ENCODE peak calls at places on chromosome 21, in nine cellular contexts. G is AG09309; W is fibroblast of pulmonary artery; N is neural progenitor cell; P is astrocyte; U is astrocyte of the spinal cord; T is BJ; I is CD4-positive, alpha-beta T cell; L is dorsolateral prefrontal cortex. S is an unnamed sample.
A peak's percentile ranks its signal among the peaks of the same experiment; 100 is the strongest.

GRCh38 chr21:28598214-28598613 is 394.5 kb downstream of the LTN1 start:
- DNase-seq in G (no peak), W (no peak), N (no peak), P (no peak), U (no peak), T (no peak), I (no peak), L (no peak), S (no peak)

GRCh38 chr21:34545079-34545884 is 33.3 kb upstream of the KCNE1 start:
- DNase-seq in G (no peak), W (peak; percentile 65), N (peak; percentile 53), P (peak; percentile 71), U (peak; percentile 73), T (peak; percentile 56), I (no peak), L (peak; percentile 47), S (no peak)

GRCh38 chr21:41236361-41236973 is 68.5 kb downstream of the BACE2 start:
- DNase-seq in G (no peak), W (no peak), N (no peak), P (no peak), U (no peak), T (no peak), I (no peak), L (no peak), S (peak; percentile 50)

GRCh38 chr21:34202553-34203332 is 129.4 kb downstream of the MRPS6 start:
- DNase-seq in G (no peak), W (peak; percentile 24), N (peak; percentile 73), P (no peak), U (no peak), T (no peak), I (no peak), L (no peak), S (no peak)

GRCh38 chr21:14693997-14694396 is 147.9 kb upstream of the SAMSN1 start:
- DNase-seq in G (no peak), W (no peak), N (no peak), P (no peak), U (no peak), T (no peak), I (no peak), L (no peak), S (no peak)

GRCh38 chr21:19507682-19508260 is 1104.2 kb upstream of the TMPRSS15 start:
- DNase-seq in G (no peak), W (peak; percentile 4), N (peak; percentile 31), P (no peak), U (no peak), T (no peak), I (no peak), L (no peak), S (no peak)

GRCh38 chr21:46551636-46552241 is 53.1 kb downstream of the S100B start:
- DNase-seq in G (no peak), W (no peak), N (no peak), P (no peak), U (no peak), T (no peak), I (peak; percentile 29), L (no peak), S (no peak)

GRCh38 chr21:39377444-39378050 is 28.7 kb upstream of the HMGN1 start:
- DNase-seq in G (no peak), W (peak; percentile 64), N (no peak), P (no peak), U (no peak), T (no peak), I (no peak), L (no peak), S (no peak)

GRCh38 chr21:28136687-28137086 is 856.0 kb downstream of the LTN1 start:
- DNase-seq in G (peak; percentile 73), W (no peak), N (no peak), P (no peak), U (no peak), T (peak; percentile 44), I (no peak), L (no peak), S (no peak)

GRCh38 chr21:21731626-21732025 is 733.4 kb downstream of the NCAM2 start:
- DNase-seq in G (no peak), W (no peak), N (no peak), P (no peak), U (no peak), T (no peak), I (no peak), L (no peak), S (no peak)

GRCh38 chr21:14382486-14382834 is 486 bp downstream of the HSPA13 start:
- DNase-seq in G (no peak), W (peak; percentile 14), N (no peak), P (peak; percentile 12), U (no peak), T (no peak), I (no peak), L (peak; percentile 36), S (no peak)

GRCh38 chr21:43025636-43026180 is 49.9 kb downstream of the CBS start:
- DNase-seq in G (peak; percentile 59), W (peak; percentile 94), N (peak; percentile 40), P (peak; percentile 95), U (peak; percentile 75), T (peak; percentile 47), I (no peak), L (no peak), S (peak; percentile 98)

GRCh38 chr21:42572906-42573495 is 59.3 kb downstream of the SLC37A1 start:
- DNase-seq in G (no peak), W (no peak), N (no peak), P (no peak), U (no peak), T (no peak), I (no peak), L (peak; percentile 28), S (no peak)

GRCh38 chr21:46411236-46411635 is 47.5 kb upstream of the DIP2A start:
- DNase-seq in G (no peak), W (no peak), N (peak; percentile 16), P (no peak), U (no peak), T (no peak), I (no peak), L (no peak), S (no peak)

GRCh38 chr21:39952265-39952664 is 85.0 kb downstream of the PCP4 start:
- DNase-seq in G (no peak), W (no peak), N (peak; percentile 80), P (no peak), U (no peak), T (no peak), I (no peak), L (no peak), S (no peak)

DNA sequence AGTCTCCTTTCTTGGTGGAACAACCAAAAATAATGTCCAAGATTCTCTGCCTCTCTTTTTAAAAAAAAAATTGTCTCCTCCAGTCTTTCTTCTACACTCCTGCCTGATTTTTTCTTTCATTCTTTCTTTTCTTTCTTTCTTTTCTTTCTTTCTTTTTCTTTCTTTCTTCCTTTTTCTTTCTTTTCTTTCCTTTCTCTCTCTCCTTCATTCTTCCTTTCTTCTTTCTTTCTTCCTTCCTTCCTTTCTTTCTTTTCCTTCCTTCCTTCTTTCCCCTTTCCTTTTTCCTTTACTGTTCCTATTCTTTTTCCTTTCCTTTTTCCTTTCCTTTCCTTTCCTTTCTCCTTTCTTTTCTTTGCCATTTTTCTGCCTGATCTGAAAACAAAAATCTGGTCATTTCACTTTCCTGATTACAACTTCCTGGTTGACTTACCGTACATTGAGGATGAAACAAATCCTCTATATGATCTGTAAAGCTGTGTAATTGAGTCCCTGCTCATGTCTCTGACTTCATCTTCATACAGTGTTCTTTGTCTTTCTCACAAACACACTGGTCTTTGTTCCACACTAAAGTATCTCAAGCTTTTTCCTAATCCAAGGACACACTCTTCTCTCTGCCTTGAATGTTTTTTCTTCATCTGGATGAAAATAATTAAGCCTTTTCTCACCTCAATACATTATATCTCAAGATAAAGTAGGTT is 6.1 kb upstream of the KRTAP23-1 start:
- DNase-seq in G (no peak), W (no peak), N (no peak), P (no peak), U (no peak), T (no peak), I (no peak), L (no peak), S (no peak)
- TF ChIP-seq CTCF in G (no peak), W (no peak), N (no peak), P (no peak), U (no peak), T (no peak), I (no peak), L (no peak), S (no peak)

GRCh38 chr21:36719614-36720013 is 20.7 kb downstream of the SIM2 start:
- DNase-seq in G (no peak), W (no peak), N (no peak), P (no peak), U (no peak), T (no peak), I (no peak), L (peak; percentile 9), S (no peak)
- TF ChIP-seq CTCF in G (no peak), W (no peak), N (no peak), P (no peak), U (no peak), T (no peak), I (no peak), L (no peak), S (no peak)

DNA sequence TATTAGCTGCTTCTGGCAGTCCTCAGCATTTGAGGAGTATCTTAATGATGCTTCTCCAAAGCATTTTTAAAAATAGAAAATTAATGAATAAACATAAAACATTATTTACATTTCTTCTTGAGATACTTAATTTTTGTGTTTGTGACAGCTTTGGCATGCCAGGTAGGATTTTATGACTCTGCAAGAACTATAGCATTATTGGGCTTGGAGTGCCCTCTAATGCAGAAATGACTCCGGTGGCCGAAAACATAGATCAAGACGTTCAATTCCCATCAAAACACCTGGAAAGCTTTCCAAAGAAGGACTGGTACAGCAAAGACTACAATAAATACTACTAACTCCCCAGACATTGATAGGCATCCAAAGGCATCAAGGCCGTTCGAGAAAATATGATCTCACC is 366.4 kb upstream of the CXADR start:
- DNase-seq in G (no peak), W (no peak), N (no peak), P (no peak), U (no peak), T (no peak), I (no peak), L (no peak), S (no peak)
- TF ChIP-seq CTCF in G (no peak), W (no peak), N (peak; percentile 34), P (no peak), U (no peak), T (no peak), I (no peak), L (no peak), S (no peak)

DNA sequence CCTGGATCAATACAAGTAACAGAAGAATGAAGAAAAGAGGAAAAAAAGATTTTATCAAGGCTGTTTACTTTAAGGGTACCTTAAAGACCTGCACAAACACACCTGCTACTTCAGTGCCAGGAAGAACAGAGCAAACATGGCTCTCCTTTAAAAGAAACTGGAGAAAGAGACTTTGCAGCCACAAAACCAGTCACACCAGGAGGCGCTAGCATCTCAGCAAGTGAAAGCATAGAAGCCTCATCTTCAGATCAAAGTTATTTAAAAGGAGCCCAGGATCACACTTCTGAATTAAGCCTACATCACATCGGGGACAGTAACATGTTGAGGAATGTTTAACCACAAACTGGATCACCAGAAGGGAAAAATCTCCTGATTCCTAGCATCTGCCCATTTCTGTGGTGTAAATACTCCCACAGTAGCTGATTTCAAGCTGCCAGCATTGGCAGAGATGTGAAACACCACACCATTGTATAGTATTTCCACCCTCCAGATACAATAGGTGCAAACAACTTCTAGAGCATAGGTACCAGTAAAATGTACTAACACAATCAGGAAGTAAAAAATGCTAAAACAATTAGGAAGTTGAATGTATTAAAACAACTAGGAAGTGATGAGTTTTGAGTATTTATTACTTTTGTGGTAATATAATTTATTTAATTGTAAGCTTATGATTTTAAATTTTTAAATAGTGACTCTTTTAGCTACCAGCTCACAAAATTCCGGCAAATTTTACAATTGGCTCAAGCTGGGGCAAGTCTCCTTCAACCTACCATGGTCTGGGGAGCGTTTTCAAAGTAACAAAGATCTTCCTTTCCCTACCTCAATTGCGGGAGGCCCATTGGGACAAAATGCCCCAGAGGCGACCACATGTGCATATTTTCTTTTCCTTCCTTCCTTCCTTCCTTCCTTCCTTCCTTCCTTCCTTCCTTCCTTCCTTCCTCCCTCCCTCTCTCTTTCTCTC is 105.3 kb upstream of the CLDN14 start:
- DNase-seq in G (no peak), W (no peak), N (no peak), P (no peak), U (no peak), T (no peak), I (peak; percentile 38), L (no peak), S (no peak)
- TF ChIP-seq CTCF in G (no peak), W (no peak), N (no peak), P (no peak), U (peak; percentile 22), T (no peak), I (peak; percentile 53), L (no peak), S (peak; percentile 17)

S was measured in retinal pigment epithelial cell.